ENCODE peak calls at places on chromosomes 16 and 17, in eight cellular contexts. V is AML-193; G is smooth muscle cell of the brain vasculature; Y is mesenchymal stem cell; X is CD4-positive, CD25-positive, alpha-beta regulatory T cell; M is naive thymus-derived CD8-positive, alpha-beta T cell; W is iPS-NIHi11; L is ureter. J is an unnamed sample.

GRCh38 chr16:82589407-82589806 is 37.4 kb upstream of the CDH13 start:
- DNase-seq in V (no peak), G (no peak), Y (no peak), X (no peak), M (no peak), W (no peak), L (no peak), J (no peak)

GRCh38 chr16:25896412-25896811 is 204.7 kb downstream of the HS3ST4 start:
- DNase-seq in V (no peak), G (no peak), Y (no peak), X (no peak), M (no peak), W (no peak), L (no peak), J (no peak)

GRCh38 chr17:35390663-35391062 is 17.2 kb upstream of the SLFN11 start:
- DNase-seq in V (peak), G (no peak), Y (no peak), X (no peak), M (no peak), W (no peak), L (no peak), J (no peak)

GRCh38 chr16:31386157-31386984 is 6.8 kb upstream of the ITGAD start:
- DNase-seq in V (no peak), G (no peak), Y (peak), X (no peak), M (no peak), W (no peak), L (no peak), J (no peak)

GRCh38 chr16:4322121-4323035 is 6.5 kb downstream of the GLIS2 start:
- DNase-seq in V (no peak), G (no peak), Y (no peak), X (no peak), M (no peak), W (peak), L (peak), J (no peak)

GRCh38 chr17:28749516-28750177 is 5.8 kb downstream of the TRAF4 start:
- DNase-seq in V (no peak), G (no peak), Y (no peak), X (no peak), M (no peak), W (no peak), L (no peak), J (no peak)

GRCh38 chr17:59561042-59561441 is 4.4 kb upstream of the DHX40 start:
- DNase-seq in V (peak), G (no peak), Y (peak), X (no peak), M (no peak), W (peak), L (no peak), J (no peak)

GRCh38 chr17:4499431-4500187 is 928 bp downstream of the SPNS2 start:
- DNase-seq in V (no peak), G (no peak), Y (peak), X (no peak), M (no peak), W (peak), L (no peak), J (no peak)

J was measured in right atrium auricular region.